ENCODE peak calls at places on chromosomes 6 and 20, in nine cellular contexts. B is nephron progenitor cell; J is HT1080; L is AG08395; G is cardiac muscle cell; A is activated naive CD8-positive, alpha-beta T cell treated with anti-CD3 and anti-CD28 coated beads, Interleukin-2, amount 50 U/mL, for 24 hours; I is glutamatergic neuron; C is SK-N-MC; T is fibroblast of pulmonary artery. Y is an unnamed sample.

GRCh38 chr6:79604583-79605037 is 26.5 kb upstream of the SH3BGRL2 start:
- DNase-seq in B (no peak), J (peak; percentile 25), L (peak; percentile 25), G (no peak), A (no peak), I (no peak), C (no peak), T (peak; percentile 33), Y (no peak)

GRCh38 chr6:12882761-12883290 is 166.3 kb downstream of the PHACTR1 start:
- DNase-seq in B (no peak), J (no peak), L (no peak), G (no peak), A (no peak), I (no peak), C (no peak), T (no peak), Y (no peak)

GRCh38 chr6:79421707-79422484 is 115.3 kb downstream of the LCA5 start:
- DNase-seq in B (no peak), J (peak; percentile 76), L (peak; percentile 26), G (peak; percentile 38), A (no peak), I (no peak), C (peak; percentile 75), T (peak; percentile 98), Y (peak; percentile 72)

GRCh38 chr6:28775052-28775376 is 148.8 kb downstream of the TRIM27 start:
- DNase-seq in B (no peak), J (no peak), L (no peak), G (no peak), A (no peak), I (no peak), C (no peak), T (no peak), Y (no peak)

GRCh38 chr6:170110201-170111140 is 180.4 kb downstream of the DLL1 start:
- DNase-seq in B (no peak), J (no peak), L (no peak), G (no peak), A (no peak), I (no peak), C (no peak), T (no peak), Y (no peak)

GRCh38 chr20:62493886-62494285 is 18.1 kb upstream of the GATA5 start:
- DNase-seq in B (no peak), J (no peak), L (no peak), G (no peak), A (no peak), I (no peak), C (no peak), T (no peak), Y (no peak)

GRCh38 chr6:90284745-90285481 is 11.7 kb downstream of the BACH2 start:
- DNase-seq in B (peak; percentile 10), J (peak; percentile 63), L (no peak), G (no peak), A (no peak), I (no peak), C (no peak), T (peak; percentile 24), Y (peak; percentile 13)

GRCh38 chr6:130717657-130718056 is 109.5 kb upstream of the SMLR1 start:
- DNase-seq in B (no peak), J (peak; percentile 6), L (no peak), G (no peak), A (no peak), I (no peak), C (no peak), T (no peak), Y (no peak)

GRCh38 chr6:110398778-110399177 is 16.6 kb downstream of the DDO start:
- DNase-seq in B (no peak), J (peak; percentile 56), L (peak; percentile 51), G (no peak), A (no peak), I (no peak), C (no peak), T (peak; percentile 21), Y (no peak)

Y was measured in SJCRH30.